ENCODE peak calls at places on chromosomes 4 and X, in seven cellular contexts. D is ovary, V is adrenal gland, Y is epithelial cell of esophagus, K is mucosa of descending colon, C is SK-N-SH, F is dorsolateral prefrontal cortex. M is an unnamed sample.

GRCh38 chr4:114692958-114693357 is 94.4 kb downstream of the UGT8 start:
- DNase-seq in C (no peak), Y (no peak), F (no peak), K (no peak), V (no peak), D (no peak), M (no peak)

GRCh38 chr4:5995901-5996623 is 22.2 kb downstream of the C4orf50 start:
- DNase-seq in C (no peak), D (peak), F (no peak), Y (no peak), V (no peak), K (no peak), M (no peak)

GRCh38 chr4:138279286-138279685 is 37.1 kb upstream of the SLC7A11 start:
- DNase-seq in V (no peak), F (no peak), K (no peak), C (no peak), D (no peak), Y (no peak), M (no peak)

GRCh38 chr4:146063143-146063542 is 112.4 kb upstream of the LSM6 start:
- DNase-seq in K (no peak), Y (no peak), V (no peak), C (no peak), F (no peak), D (no peak), M (no peak)

GRCh38 chr4:16909245-16909644 is 10.8 kb upstream of the LDB2 start:
- DNase-seq in V (no peak), C (no peak), Y (no peak), K (no peak), F (no peak), D (no peak), M (no peak)

GRCh38 chr4:182808673-182809416 is 108.3 kb downstream of the DCTD start:
- DNase-seq in C (no peak), V (no peak), Y (peak), K (no peak), D (no peak), F (no peak), M (no peak)

GRCh38 chr4:10598829-10599228 is 85.7 kb downstream of the CLNK start:
- DNase-seq in D (no peak), Y (no peak), C (no peak), F (no peak), V (no peak), K (no peak), M (no peak)

GRCh38 chr4:155539746-155540145 is 126.9 kb upstream of the GUCY1A1 start:
- DNase-seq in Y (peak), K (no peak), V (no peak), C (no peak), D (no peak), F (no peak), M (no peak)

GRCh38 chr4:3046149-3046548 is 28.2 kb downstream of the HTT-AS start:
- DNase-seq in D (no peak), C (no peak), V (no peak), K (no peak), F (no peak), Y (no peak), M (no peak)

GRCh38 chr4:2366252-2367192 is 51.9 kb downstream of the ZFYVE28 start:
- DNase-seq in Y (no peak), C (no peak), V (peak), F (peak), D (peak), K (no peak), M (no peak)

GRCh38 chr4:5477613-5478012 is 230.7 kb downstream of the EVC2 start:
- DNase-seq in K (no peak), F (no peak), Y (no peak), V (no peak), C (no peak), D (no peak), M (no peak)

GRCh38 chr4:159098482-159099127 is 4.3 kb upstream of the RAPGEF2 start:
- DNase-seq in D (no peak), Y (no peak), F (no peak), K (no peak), V (no peak), C (no peak), M (no peak)

GRCh38 chr4:6668391-6668790 is 25.3 kb upstream of the S100P start:
- DNase-seq in V (no peak), D (no peak), K (no peak), F (no peak), C (no peak), Y (peak), M (no peak)

GRCh38 chr4:31189938-31190337 is 469.8 kb downstream of the PCDH7 start:
- DNase-seq in D (no peak), C (no peak), Y (no peak), F (no peak), K (no peak), V (no peak), M (no peak)

GRCh38 chr4:55926610-55927009 is 22.1 kb upstream of the CEP135 start:
- DNase-seq in F (no peak), K (no peak), Y (no peak), C (no peak), V (no peak), D (no peak), M (no peak)

GRCh38 chrX:69070949-69071650 is 94.2 kb downstream of the PJA1 start:
- DNase-seq in F (no peak), Y (no peak), C (peak), D (peak), V (peak), K (no peak), M (no peak)

GRCh38 chr4:169184236-169184635 is 86.5 kb downstream of the SH3RF1 start:
- DNase-seq in C (no peak), Y (no peak), D (no peak), F (no peak), K (no peak), V (no peak), M (no peak)

GRCh38 chr4:169184686-169185085 is 86.1 kb downstream of the SH3RF1 start:
- DNase-seq in Y (peak), K (no peak), D (no peak), F (no peak), C (no peak), V (no peak), M (no peak)

GRCh38 chr4:169175035-169175434 is 95.7 kb downstream of the SH3RF1 start:
- DNase-seq in F (no peak), K (no peak), V (no peak), Y (no peak), C (no peak), D (no peak), M (no peak)

GRCh38 chr4:169183581-169183980 is 87.2 kb downstream of the SH3RF1 start:
- DNase-seq in Y (no peak), K (no peak), F (no peak), D (no peak), C (no peak), V (no peak), M (no peak)

GRCh38 chr4:169179609-169180526 is 90.9 kb downstream of the SH3RF1 start:
- DNase-seq in Y (peak), K (no peak), F (no peak), V (no peak), D (no peak), C (no peak), M (no peak)
- H3K4me3 ChIP-seq in Y (no peak), K (no peak), F (peak), V (no peak), D (no peak), C (no peak), M (peak)

GRCh38 chrX:125621588-125621927 is 301.9 kb downstream of the TEX13C start:
- DNase-seq in C (no peak), K (no peak), F (no peak), V (no peak), Y (no peak), D (no peak), M (no peak)
- H3K4me3 ChIP-seq in C (no peak), K (no peak), F (no peak), V (no peak), Y (no peak), D (no peak), M (no peak)

GRCh38 chrX:1354036-1355019 is 17.7 kb downstream of the IL3RA start:
- DNase-seq in D (no peak), V (no peak), C (no peak), Y (no peak), K (no peak), F (peak), M (no peak)

GRCh38 chrX:1355800-1356148 is 19.2 kb downstream of the IL3RA start:
- DNase-seq in C (no peak), K (no peak), D (no peak), F (peak), Y (no peak), V (no peak), M (no peak)

GRCh38 chrX:1357993-1358392 is 21.4 kb downstream of the IL3RA start:
- DNase-seq in C (no peak), V (no peak), Y (no peak), K (no peak), D (peak), F (no peak), M (no peak)

GRCh38 chrX:1351981-1352714 is 15.6 kb downstream of the IL3RA start:
- DNase-seq in F (peak), C (no peak), V (no peak), D (no peak), Y (no peak), K (no peak), M (no peak)

DNA sequence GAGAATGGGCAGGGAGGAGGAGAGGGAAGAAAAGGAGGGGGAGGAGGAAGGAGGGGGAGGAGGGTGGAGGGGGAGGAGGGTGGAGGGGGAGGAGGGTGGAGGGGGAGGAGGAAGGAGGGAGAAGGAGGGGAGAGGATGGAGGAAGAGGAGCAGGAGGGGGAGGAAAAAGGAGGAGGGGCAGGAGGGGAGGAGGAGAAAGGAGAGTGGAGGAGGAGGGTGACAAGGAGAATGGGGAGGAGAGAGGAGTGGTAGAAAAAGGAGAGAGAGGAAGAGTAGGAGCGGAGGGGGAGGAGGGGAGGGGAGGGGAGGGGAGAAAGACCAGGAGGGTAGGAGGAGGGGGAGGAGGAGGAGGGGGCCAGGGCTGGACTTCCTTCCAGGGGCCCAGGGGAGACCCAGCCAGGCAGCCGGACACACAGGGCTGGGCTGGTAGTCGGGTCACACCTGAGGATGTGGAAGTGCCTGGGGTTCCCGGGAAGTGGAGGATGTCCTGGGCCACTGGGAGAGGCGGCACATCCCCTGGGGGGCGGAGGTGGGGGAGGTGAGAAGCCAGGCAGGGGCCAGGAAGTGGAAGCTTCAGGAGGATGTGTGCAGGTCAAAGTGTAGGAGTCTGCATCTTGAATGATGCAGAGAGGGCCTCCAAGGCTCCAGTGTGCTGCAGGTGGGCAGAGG is 18.7 kb downstream of the IL3RA start:
- DNase-seq in C (no peak), V (no peak), D (no peak), K (no peak), F (peak), Y (no peak), M (no peak)
- H3K4me3 ChIP-seq in C (no peak), V (no peak), D (no peak), K (no peak), F (no peak), Y (no peak), M (no peak)

GRCh38 chrX:153829549-153829798 is 870 bp downstream of the PDZD4 start:
- DNase-seq in V (no peak), F (no peak), K (no peak), C (peak), Y (no peak), D (no peak), M (no peak)

GRCh38 chrX:153829799-153830631 is at the start of gene PDZD4:
- DNase-seq in Y (no peak), V (no peak), C (peak), F (no peak), D (no peak), K (no peak), M (no peak)

GRCh38 chrX:153831435-153832150 is 1.2 kb upstream of the PDZD4 start:
- DNase-seq in K (no peak), D (no peak), Y (peak), V (no peak), F (no peak), C (no peak), M (no peak)

GRCh38 chrX:153828723-153829548 is 1.4 kb downstream of the PDZD4 start:
- DNase-seq in C (peak), D (no peak), V (no peak), K (no peak), F (no peak), Y (no peak), M (no peak)

GRCh38 chrX:153830632-153831434 is 489 bp upstream of the PDZD4 start:
- DNase-seq in Y (no peak), F (no peak), K (no peak), V (no peak), C (peak), D (no peak), M (no peak)
- H3K4me3 ChIP-seq in Y (no peak), F (no peak), K (no peak), V (no peak), C (no peak), D (peak), M (peak)

GRCh38 chr4:94226763-94227162 is 19.1 kb downstream of the SMARCAD1 start:
- DNase-seq in D (no peak), F (no peak), K (no peak), Y (no peak), C (no peak), V (no peak), M (no peak)
- H3K4me3 ChIP-seq in D (no peak), F (no peak), K (no peak), Y (no peak), C (no peak), V (no peak), M (no peak)

GRCh38 chr4:23875317-23875716 is 14.5 kb downstream of the PPARGC1A start:
- DNase-seq in D (no peak), V (no peak), K (no peak), F (no peak), C (no peak), Y (no peak), M (no peak)
- H3K4me3 ChIP-seq in D (no peak), V (no peak), K (no peak), F (no peak), C (no peak), Y (no peak), M (no peak)

DNA sequence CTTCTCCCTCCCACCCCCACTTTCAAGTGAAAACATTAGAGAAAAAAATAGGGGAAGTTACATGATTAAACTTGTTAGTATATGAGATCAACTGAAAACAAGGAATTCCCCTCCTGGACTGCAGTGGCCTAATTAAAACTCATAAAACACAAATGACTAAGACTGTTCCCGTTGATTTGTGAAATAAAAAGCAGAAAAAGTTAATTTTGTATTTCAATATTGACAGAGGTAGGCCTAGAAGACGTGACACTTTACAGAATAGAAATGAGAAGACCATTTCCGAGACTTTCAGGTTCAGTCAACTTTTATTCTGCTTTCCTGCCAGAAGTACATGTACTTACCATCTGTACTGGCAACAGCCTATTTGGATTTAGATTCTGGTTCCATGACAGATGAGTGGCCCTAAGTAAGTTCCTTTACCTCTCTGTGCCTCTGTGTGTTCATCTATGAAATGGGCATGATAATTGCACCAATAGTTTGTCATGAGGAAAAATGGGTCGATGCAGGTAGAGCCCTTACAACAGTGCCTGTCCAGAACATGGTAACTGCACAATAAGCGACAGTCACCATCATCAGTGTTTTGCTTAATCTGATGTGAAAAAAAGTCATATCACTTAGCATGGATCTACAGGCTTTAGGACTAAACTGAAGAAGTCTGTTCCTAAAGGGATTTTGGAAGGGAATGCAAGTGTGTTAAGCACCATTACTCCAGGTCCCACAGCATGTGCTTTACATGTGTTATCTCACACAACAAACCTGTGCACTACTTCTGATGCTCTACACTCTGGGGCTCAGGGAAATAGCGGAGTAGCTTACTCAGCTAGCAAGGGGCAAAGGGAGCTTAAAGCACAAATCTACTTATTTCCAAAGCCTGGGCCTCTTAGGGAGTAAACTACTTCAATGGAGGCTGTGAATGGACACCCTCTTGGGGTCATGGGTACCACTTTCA is 562.3 kb upstream of the DIPK2B start:
- DNase-seq in F (no peak), K (no peak), V (no peak), C (no peak), D (no peak), Y (peak), M (no peak)
- H3K4me3 ChIP-seq in F (no peak), K (no peak), V (no peak), C (peak), D (no peak), Y (no peak), M (no peak)

GRCh38 chrX:86154586-86154985 is 6.3 kb downstream of the DACH2 start:
- DNase-seq in F (no peak), C (no peak), K (no peak), V (no peak), Y (no peak), D (no peak), M (no peak)

GRCh38 chrX:86146102-86146501 is 2.1 kb upstream of the DACH2 start:
- DNase-seq in Y (no peak), C (no peak), V (no peak), D (no peak), K (no peak), F (no peak), M (no peak)

GRCh38 chrX:86149089-86149488 is 838 bp downstream of the DACH2 start:
- DNase-seq in C (no peak), V (no peak), F (no peak), Y (peak), K (no peak), D (no peak), M (no peak)

GRCh38 chrX:86148024-86148511 is at the start of gene DACH2:
- DNase-seq in V (peak), Y (peak), C (peak), F (peak), D (peak), K (peak), M (peak)

DNA sequence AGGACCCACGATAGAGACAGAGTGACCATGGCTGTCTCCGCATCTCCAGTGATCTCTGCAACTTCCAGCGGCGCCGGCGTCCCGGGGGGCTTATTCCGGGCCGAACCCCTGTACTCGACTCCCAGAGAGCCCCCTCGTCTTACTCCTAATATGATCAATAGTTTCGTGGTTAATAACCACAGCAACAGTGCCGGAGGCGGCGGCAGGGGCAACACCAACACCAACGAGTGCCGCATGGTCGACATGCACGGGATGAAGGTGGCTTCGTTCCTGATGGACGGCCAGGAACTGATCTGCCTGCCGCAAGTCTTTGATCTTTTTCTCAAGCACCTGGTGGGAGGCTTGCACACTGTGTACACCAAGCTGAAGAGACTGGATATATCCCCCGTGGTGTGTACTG is 343 bp downstream of the DACH2 start:
- DNase-seq in C (no peak), K (no peak), F (no peak), Y (no peak), D (no peak), V (no peak), M (no peak)
- H3K4me3 ChIP-seq in C (peak), K (no peak), F (peak), Y (peak), D (peak), V (no peak), M (peak)

M was measured in stomach.